ENCODE peak calls at places on chromosome 18, in six cellular contexts. D is K562, O is GM12878, N is HepG2, W is SK-N-SH, U is H1. Z is an unnamed sample. For H3K27me3, the result is how much of the 10 kb centered on the place peaks cover.

GRCh38 chr18:6055711-6056110 is 160.4 kb upstream of the TMEM200C start:
- DNase-seq in D (no peak), O (no peak), N (no peak), W (peak), U (no peak), Z (no peak)

GRCh38 chr18:7846315-7846714 is 279.2 kb downstream of the PTPRM start:
- DNase-seq in D (no peak), O (no peak), N (no peak), W (no peak), U (no peak), Z (no peak)

GRCh38 chr18:13266208-13267100 is 47.9 kb downstream of the LDLRAD4 start:
- DNase-seq in D (no peak), O (no peak), N (no peak), W (no peak), U (no peak), Z (no peak)

GRCh38 chr18:36580874-36581750 is 247.7 kb downstream of the TPGS2 start:
- DNase-seq in D (no peak), O (no peak), N (no peak), W (peak), U (no peak), Z (no peak)

GRCh38 chr18:64981915-64982314 is 768.9 kb upstream of the CDH7 start:
- DNase-seq in D (no peak), O (no peak), N (no peak), W (no peak), U (no peak), Z (no peak)

GRCh38 chr18:8667846-8668245 is 37.5 kb upstream of the MTCL1 start:
- DNase-seq in D (no peak), O (no peak), N (no peak), W (no peak), U (no peak), Z (no peak)

GRCh38 chr18:59460060-59460395 is 101.0 kb upstream of the LMAN1 start:
- DNase-seq in D (no peak), O (no peak), N (no peak), W (peak), U (no peak), Z (no peak)

GRCh38 chr18:48442761-48443160 is 33.6 kb upstream of the ZBTB7C start:
- DNase-seq in D (no peak), O (no peak), N (no peak), W (no peak), U (no peak), Z (no peak)

GRCh38 chr18:67511840-67512239 is 4.7 kb downstream of the DSEL start:
- DNase-seq in D (no peak), O (no peak), N (no peak), W (no peak), U (no peak), Z (no peak)

GRCh38 chr18:56252456-56252855 is 385.9 kb downstream of the TXNL1 start:
- DNase-seq in D (no peak), O (no peak), N (no peak), W (no peak), U (no peak), Z (no peak)

GRCh38 chr18:34773961-34774754 is 64.1 kb downstream of the DTNA start:
- DNase-seq in D (no peak), O (no peak), N (no peak), W (peak), U (no peak), Z (no peak)

GRCh38 chr18:59733411-59733810 is 36.2 kb upstream of the CCBE1 start:
- DNase-seq in D (no peak), O (no peak), N (no peak), W (no peak), U (no peak), Z (no peak)

GRCh38 chr18:50594012-50594411 is 34.1 kb downstream of the MAPK4 start:
- DNase-seq in D (no peak), O (no peak), N (no peak), W (no peak), U (no peak), Z (no peak)
- H3K27me3 ChIP-seq in D (under half), O (under half), N (under half), W (under half), U (under half), Z (under half)

DNA sequence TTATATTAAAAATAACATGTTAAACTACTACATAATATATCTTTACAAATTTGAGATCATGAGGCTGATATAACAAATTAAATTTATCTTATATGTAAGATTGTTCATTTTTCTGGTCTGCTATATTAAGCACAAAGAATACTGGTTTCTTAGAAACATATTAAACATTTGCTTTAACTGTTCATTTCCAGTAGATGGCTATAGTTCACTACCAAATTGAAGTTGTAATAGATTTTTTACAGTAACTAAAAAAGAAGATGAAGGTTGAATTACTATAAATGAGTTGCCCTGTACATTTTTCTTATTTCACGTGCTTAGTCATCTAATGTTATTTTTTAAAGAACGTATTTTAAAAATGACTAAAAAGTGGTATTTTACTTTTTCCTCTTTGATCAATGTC is 57.0 kb downstream of the ZNF407 start:
- DNase-seq in D (no peak), O (no peak), N (no peak), W (peak), U (no peak), Z (no peak)
- TF ChIP-seq GABPA in D (no peak), O (no peak), N (no peak), W (no peak), U (no peak), Z (no peak)

GRCh38 chr18:23684515-23685197 is 4.6 kb upstream of the LAMA3 start:
- DNase-seq in D (no peak), O (no peak), N (peak), W (no peak), U (no peak), Z (no peak)

GRCh38 chr18:23688528-23688927 is 725 bp upstream of the LAMA3 start:
- DNase-seq in D (no peak), O (no peak), N (no peak), W (no peak), U (no peak), Z (no peak)

GRCh38 chr18:23689616-23690504 is 607 bp downstream of the LAMA3 start:
- DNase-seq in D (no peak), O (no peak), N (no peak), W (no peak), U (peak), Z (no peak)

GRCh38 chr18:23690505-23691068 is 1.3 kb downstream of the LAMA3 start:
- DNase-seq in D (no peak), O (no peak), N (no peak), W (peak), U (peak), Z (no peak)

DNA sequence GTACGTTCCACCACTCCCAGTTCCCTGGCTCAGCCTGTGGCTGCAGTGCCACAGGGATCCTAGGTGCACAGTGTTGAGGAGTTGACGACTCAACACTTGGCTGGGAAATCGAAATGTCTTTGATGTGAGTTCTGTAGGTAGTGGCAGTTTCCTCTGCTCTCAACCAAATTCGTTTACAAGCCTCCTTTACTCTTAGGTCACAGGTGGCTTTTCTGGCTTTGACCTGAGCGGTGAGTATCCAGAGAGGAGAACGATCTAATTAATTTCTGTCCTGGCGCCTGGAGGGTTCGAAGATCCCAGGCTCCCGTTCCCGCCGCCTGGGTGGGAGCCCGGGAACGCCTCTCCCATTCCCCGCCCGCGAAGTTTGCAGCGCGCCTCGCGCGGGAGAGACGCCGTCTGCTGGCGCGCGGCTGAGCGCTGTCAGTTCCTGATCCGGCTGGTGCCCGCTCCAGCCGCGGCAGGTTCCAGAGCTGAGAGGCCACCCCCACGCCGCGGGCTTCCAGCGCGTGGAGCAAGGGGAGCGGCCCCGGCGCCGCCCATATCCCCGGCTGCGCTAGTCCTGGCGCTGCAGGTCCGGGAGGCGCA is at the start of gene LAMA3:
- DNase-seq in D (no peak), O (no peak), N (no peak), W (peak), U (peak), Z (peak)
- H3K27me3 ChIP-seq in D (under half), O (under half), N (under half), W (under half), U (under half), Z (half or more)

GRCh38 chr18:75293591-75293990 is 83.0 kb downstream of the TSHZ1 start:
- DNase-seq in D (no peak), O (no peak), N (no peak), W (no peak), U (no peak), Z (no peak)

DNA sequence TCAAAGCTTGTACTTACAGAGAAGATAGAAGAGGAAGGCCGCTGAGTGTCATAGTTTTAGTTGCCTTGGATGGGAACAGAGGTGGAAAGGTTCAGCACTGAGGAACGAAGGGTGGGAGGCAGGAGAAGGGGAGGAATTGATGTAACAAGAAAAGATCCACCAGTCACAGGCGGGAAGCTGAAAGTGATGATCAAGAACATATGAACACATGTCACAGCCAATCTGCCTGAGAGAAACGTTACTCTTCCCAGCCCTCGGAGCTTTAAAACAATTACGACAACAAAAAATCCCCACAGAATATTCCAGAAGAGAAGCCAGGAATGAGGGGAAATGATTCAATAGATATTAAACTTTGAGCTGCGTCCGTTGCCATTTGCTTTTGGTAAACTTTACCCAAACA is 87.1 kb downstream of the TSHZ1 start:
- DNase-seq in D (no peak), O (no peak), N (no peak), W (no peak), U (no peak), Z (no peak)
- TF ChIP-seq GABPA in D (no peak), O (no peak), N (no peak), W (no peak), U (no peak), Z (no peak)

GRCh38 chr18:45670281-45670962 is 53.6 kb upstream of the SLC14A1 start:
- DNase-seq in D (peak), O (no peak), N (no peak), W (no peak), U (no peak), Z (peak)
- H3K27me3 ChIP-seq in D (under half), O (under half), N (under half), W (under half), U (under half), Z (under half)

GRCh38 chr18:74499633-74500032 is 3.5 kb downstream of the CNDP2 start:
- DNase-seq in D (peak), O (peak), N (no peak), W (no peak), U (no peak), Z (peak)
- TF ChIP-seq GABPA in D (peak), O (no peak), N (no peak), W (no peak), U (no peak), Z (no peak)

GRCh38 chr18:78979682-78980278 is at the start of gene SALL3:
- DNase-seq in D (no peak), O (no peak), N (no peak), W (peak), U (no peak), Z (no peak)

GRCh38 chr18:78977627-78978271 is 1.9 kb upstream of the SALL3 start:
- DNase-seq in D (no peak), O (no peak), N (no peak), W (no peak), U (no peak), Z (no peak)

GRCh38 chr18:78980279-78980771 is 707 bp downstream of the SALL3 start:
- DNase-seq in D (no peak), O (no peak), N (no peak), W (peak), U (no peak), Z (no peak)

GRCh38 chr18:78978336-78979057 is 1.1 kb upstream of the SALL3 start:
- DNase-seq in D (no peak), O (no peak), N (no peak), W (no peak), U (peak), Z (no peak)

GRCh38 chr18:78979058-78979680 is 449 bp upstream of the SALL3 start:
- DNase-seq in D (no peak), O (no peak), N (no peak), W (peak), U (peak), Z (no peak)
- H3K27me3 ChIP-seq in D (under half), O (under half), N (under half), W (half or more), U (under half), Z (half or more)